ENCODE peak calls at places on chromosomes 2 and 18, in ten cellular contexts. T is GM12865; U is foreskin fibroblast; E is body of pancreas; W is sigmoid colon; Y is activated CD8-positive, alpha-beta T cell treated with anti-CD3 and anti-CD28 coated beads for 36 hours; K is AG09319; R is MCF 10A; V is RWPE1; X is prostate gland. J is an unnamed sample.
A peak's percentile ranks its signal among the peaks of the same experiment; 100 is the strongest.

GRCh38 chr2:69147841-69148533 is 135.0 kb downstream of the ANTXR1 start:
- DNase-seq in T (no peak), U (no peak), E (no peak), W (no peak), Y (no peak), K (no peak), R (no peak), V (no peak), X (no peak), J (no peak)

GRCh38 chr2:54041135-54041534 is 70.3 kb upstream of the PSME4 start:
- DNase-seq in T (no peak), U (no peak), E (no peak), W (no peak), Y (peak; percentile 87), K (no peak), R (peak; percentile 45), V (no peak), X (no peak), J (no peak)

GRCh38 chr2:237154894-237155851 is 69.5 kb downstream of the COPS8 start:
- DNase-seq in T (peak; percentile 84), U (no peak), E (no peak), W (no peak), Y (peak; percentile 83), K (no peak), R (no peak), V (no peak), X (no peak), J (no peak)

GRCh38 chr2:109513749-109514588 is 99.8 kb downstream of the SEPTIN10 start:
- DNase-seq in T (peak; percentile 96), U (peak; percentile 72), E (peak; percentile 31), W (peak; percentile 88), Y (peak; percentile 54), K (peak; percentile 87), R (peak; percentile 72), V (peak; percentile 68), X (no peak), J (no peak)

GRCh38 chr18:76684265-76684664 is 138.1 kb upstream of the ZNF236 start:
- DNase-seq in T (no peak), U (no peak), E (no peak), W (no peak), Y (no peak), K (no peak), R (no peak), V (no peak), X (no peak), J (no peak)

GRCh38 chr2:168174761-168175160 is 72.6 kb downstream of the STK39 start:
- DNase-seq in T (no peak), U (no peak), E (no peak), W (no peak), Y (peak; percentile 41), K (no peak), R (no peak), V (no peak), X (no peak), J (no peak)

GRCh38 chr2:27431395-27431794 is 3.0 kb downstream of the NRBP1 start:
- DNase-seq in T (no peak), U (peak; percentile 57), E (peak; percentile 24), W (no peak), Y (peak; percentile 64), K (no peak), R (peak; percentile 35), V (no peak), X (no peak), J (no peak)

GRCh38 chr2:69018629-69019227 is 5.7 kb downstream of the ANTXR1 start:
- DNase-seq in T (no peak), U (no peak), E (no peak), W (no peak), Y (no peak), K (no peak), R (no peak), V (no peak), X (no peak), J (no peak)

GRCh38 chr2:149355712-149356422 is 25.5 kb downstream of the LYPD6 start:
- DNase-seq in T (no peak), U (no peak), E (no peak), W (no peak), Y (no peak), K (no peak), R (no peak), V (no peak), X (no peak), J (no peak)

GRCh38 chr2:156046900-156047299 is 285.6 kb downstream of the NR4A2 start:
- DNase-seq in T (no peak), U (no peak), E (no peak), W (no peak), Y (no peak), K (no peak), R (no peak), V (no peak), X (no peak), J (no peak)

GRCh38 chr2:238560234-238560633 is 133.5 kb downstream of the ASB1 start:
- DNase-seq in T (no peak), U (no peak), E (no peak), W (no peak), Y (no peak), K (no peak), R (no peak), V (no peak), X (no peak), J (no peak)

GRCh38 chr18:53416985-53417384 is 807.5 kb downstream of the MBD2 start:
- DNase-seq in T (no peak), U (peak; percentile 0), E (no peak), W (no peak), Y (no peak), K (no peak), R (no peak), V (no peak), X (no peak), J (no peak)

GRCh38 chr18:36504928-36505327 is 207.4 kb downstream of the FHOD3 start:
- DNase-seq in T (no peak), U (no peak), E (no peak), W (no peak), Y (no peak), K (no peak), R (peak; percentile 14), V (no peak), X (no peak), J (no peak)

GRCh38 chr18:63505566-63506335 is 29.0 kb downstream of the SERPINB5 start:
- DNase-seq in T (peak; percentile 33), U (peak; percentile 7), E (peak; percentile 9), W (no peak), Y (peak; percentile 63), K (no peak), R (peak; percentile 72), V (peak; percentile 48), X (no peak), J (no peak)

DNA sequence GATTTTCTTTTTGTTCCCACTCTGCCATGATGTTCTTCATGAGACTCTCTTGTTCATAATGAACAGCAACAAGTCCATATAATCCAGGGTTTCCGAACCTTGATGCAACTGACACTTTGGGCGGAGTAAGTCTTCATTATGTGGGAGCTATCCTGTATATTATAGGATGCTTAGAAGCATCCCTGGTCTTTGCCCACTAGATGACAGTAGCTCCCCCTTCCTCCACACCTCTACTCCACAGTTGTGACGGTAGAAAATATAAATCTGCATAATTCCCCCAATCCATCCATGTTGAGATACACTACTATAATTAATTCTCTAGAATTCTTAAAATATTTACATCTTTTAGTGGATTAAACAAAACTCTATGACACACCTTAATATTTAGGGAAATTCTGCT is 482.2 kb upstream of the CELF4 start:
- DNase-seq in T (no peak), U (no peak), E (no peak), W (no peak), Y (no peak), K (no peak), R (peak; percentile 10), V (no peak), X (no peak), J (no peak)
- TF ChIP-seq CTCF in T (peak; percentile 35), U (no peak), E (no peak), W (no peak), Y (no peak), K (no peak), R (peak; percentile 23), V (no peak), X (no peak), J (no peak)

DNA sequence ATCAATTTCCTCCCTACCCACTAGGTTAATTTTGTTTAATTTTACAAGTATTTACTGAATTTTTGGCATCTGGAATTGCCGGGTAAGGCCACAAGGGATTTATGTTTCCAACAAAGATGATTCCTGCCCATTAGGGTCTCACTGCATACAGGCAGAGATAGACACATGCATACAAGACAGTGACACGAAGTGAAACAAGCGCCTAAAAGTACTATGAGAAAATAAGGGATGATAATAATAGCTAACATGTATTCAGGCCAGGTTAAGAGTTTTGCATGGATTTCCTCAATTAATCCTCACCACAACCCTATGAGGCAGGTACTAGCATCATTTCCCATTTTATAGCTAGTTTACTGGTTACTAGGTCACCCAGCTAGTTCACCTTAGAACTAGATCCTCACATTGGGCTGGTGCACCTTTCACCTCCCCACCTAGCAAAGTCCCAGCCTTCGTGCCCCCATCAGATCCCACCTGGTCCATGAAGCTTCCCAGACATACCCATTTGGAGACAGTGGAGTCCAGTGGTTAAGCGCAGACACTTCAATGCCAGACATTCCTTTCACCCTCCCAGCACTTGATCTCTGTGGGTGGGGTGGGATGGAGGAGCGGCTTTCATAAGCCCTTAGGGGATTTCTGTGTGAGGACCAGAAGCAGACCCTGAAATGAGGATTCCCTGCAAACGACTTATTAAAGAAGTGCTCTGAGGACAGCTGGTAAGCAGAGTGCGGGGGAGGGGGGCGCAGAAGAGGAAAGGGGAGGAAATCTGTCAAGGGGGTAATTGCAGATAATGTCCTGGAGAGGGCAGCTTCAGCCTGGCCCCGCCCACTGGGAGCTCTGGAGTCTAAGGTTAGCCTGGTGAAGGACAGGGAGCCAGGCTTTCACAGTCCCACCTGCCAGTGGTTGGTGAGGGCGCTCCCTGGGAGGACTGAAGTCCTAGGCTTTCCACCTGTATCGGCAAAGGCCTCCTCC is 5.8 kb upstream of the DGUOK start:
- DNase-seq in T (peak; percentile 42), U (no peak), E (peak; percentile 43), W (peak; percentile 89), Y (peak; percentile 74), K (no peak), R (peak; percentile 50), V (no peak), X (no peak), J (no peak)
- TF ChIP-seq CTCF in T (peak; percentile 32), U (peak; percentile 3), E (peak; percentile 19), W (peak; percentile 12), Y (peak; percentile 57), K (peak; percentile 14), R (peak; percentile 15), V (no peak), X (no peak), J (no peak)

DNA sequence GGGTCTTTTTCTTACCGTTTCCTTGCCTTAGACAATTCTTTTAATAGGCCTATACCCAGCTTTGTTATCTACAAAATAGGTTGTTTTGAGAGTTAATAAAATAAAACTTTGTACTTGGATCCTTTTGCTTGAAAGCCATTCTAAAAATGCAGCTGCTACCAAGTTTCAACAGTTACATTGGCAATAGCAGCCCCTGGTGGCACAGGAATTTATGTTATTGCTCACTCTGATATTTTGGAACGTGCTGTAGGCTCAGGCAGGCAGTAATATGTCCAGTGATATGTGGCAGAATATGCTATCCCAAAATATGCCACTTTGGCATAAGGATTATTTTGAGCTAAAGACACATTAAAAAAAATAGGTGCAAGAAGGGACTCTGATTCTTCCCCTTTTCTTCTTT is 6.7 kb upstream of the COMMD1 start:
- DNase-seq in T (peak; percentile 43), U (no peak), E (peak; percentile 48), W (no peak), Y (peak; percentile 36), K (no peak), R (peak; percentile 29), V (no peak), X (no peak), J (no peak)
- TF ChIP-seq CTCF in T (peak; percentile 54), U (peak; percentile 37), E (peak; percentile 50), W (no peak), Y (peak; percentile 20), K (peak; percentile 46), R (peak; percentile 37), V (peak; percentile 64), X (no peak), J (no peak)

GRCh38 chr2:208253518-208254117 is 1.3 kb downstream of the IDH1 start:
- DNase-seq in T (no peak), U (no peak), E (no peak), W (no peak), Y (no peak), K (no peak), R (no peak), V (no peak), X (no peak), J (no peak)
- TF ChIP-seq CTCF in T (no peak), U (no peak), E (no peak), W (no peak), Y (no peak), K (no peak), R (no peak), V (no peak), X (no peak), J (no peak)